ENCODE peak calls at places on chromosomes 3 and 15, in seven cellular contexts. S is Panc1, I is bronchial epithelial cell, V is psoas muscle, U is brain microvascular endothelial cell, B is iPS DF 6.9, W is IMR-90. Q is an unnamed sample.
A peak's percentile ranks its signal among the peaks of the same experiment; 100 is the strongest.

GRCh38 chr3:52395503-52395865 is 49.4 kb downstream of the SEMA3G start:
- DNase-seq in S (no peak), I (no peak), V (peak; percentile 41), U (no peak), B (no peak), W (no peak), Q (no peak)

GRCh38 chr3:46856576-46857471 is 6.4 kb downstream of the MYL3 start:
- DNase-seq in S (no peak), I (no peak), V (peak; percentile 51), U (no peak), B (no peak), W (no peak), Q (no peak)

GRCh38 chr3:13292371-13292770 is 127.8 kb downstream of the NUP210 start:
- DNase-seq in S (no peak), I (no peak), V (no peak), U (no peak), B (no peak), W (no peak), Q (no peak)

GRCh38 chr15:74752486-74753395 is 4.1 kb downstream of the CYP1A2 start:
- DNase-seq in S (no peak), I (peak; percentile 63), V (peak; percentile 9), U (peak; percentile 18), B (no peak), W (peak; percentile 34), Q (no peak)

GRCh38 chr15:76310470-76311070 is 699 bp downstream of the ETFA start:
- DNase-seq in S (no peak), I (no peak), V (no peak), U (no peak), B (no peak), W (no peak), Q (no peak)

GRCh38 chr15:68384451-68385239 is 47.3 kb downstream of the ITGA11 start:
- DNase-seq in S (no peak), I (peak; percentile 40), V (no peak), U (peak; percentile 87), B (no peak), W (peak; percentile 92), Q (no peak)

GRCh38 chr15:98154863-98155262 is 194.4 kb downstream of the ARRDC4 start:
- DNase-seq in S (no peak), I (peak; percentile 97), V (no peak), U (peak; percentile 34), B (no peak), W (peak; percentile 0), Q (no peak)

GRCh38 chr3:150183619-150184425 is 213.1 kb upstream of the PFN2 start:
- DNase-seq in S (peak; percentile 68), I (peak; percentile 70), V (peak; percentile 82), U (peak; percentile 80), B (peak; percentile 64), W (peak; percentile 83), Q (peak; percentile 50)

GRCh38 chr3:51106242-51106876 is 278.7 kb upstream of the MANF start:
- DNase-seq in S (no peak), I (no peak), V (no peak), U (no peak), B (no peak), W (no peak), Q (no peak)

GRCh38 chr3:117997201-117998049 is 1037.2 kb downstream of the IGSF11 start:
- DNase-seq in S (peak; percentile 41), I (peak; percentile 62), V (peak; percentile 77), U (peak; percentile 59), B (peak; percentile 75), W (peak; percentile 86), Q (peak; percentile 71)

GRCh38 chr3:143168518-143169192 is 49.1 kb downstream of the CHST2 start:
- DNase-seq in S (no peak), I (peak; percentile 57), V (no peak), U (peak; percentile 68), B (no peak), W (peak; percentile 44), Q (no peak)

GRCh38 chr3:193870376-193871092 is 265.4 kb upstream of the HES1 start:
- DNase-seq in S (no peak), I (peak; percentile 72), V (no peak), U (no peak), B (no peak), W (peak; percentile 12), Q (no peak)

GRCh38 chr3:33737146-33737545 is 19.1 kb upstream of the CLASP2 start:
- DNase-seq in S (no peak), I (no peak), V (no peak), U (no peak), B (no peak), W (no peak), Q (no peak)

GRCh38 chr3:87615506-87615905 is 339.1 kb upstream of the POU1F1 start:
- DNase-seq in S (no peak), I (no peak), V (no peak), U (no peak), B (no peak), W (no peak), Q (no peak)

GRCh38 chr3:71447803-71448202 is 135.7 kb downstream of the FOXP1 start:
- DNase-seq in S (no peak), I (peak; percentile 96), V (no peak), U (no peak), B (no peak), W (peak; percentile 46), Q (no peak)

GRCh38 chr3:193029800-193030199 is 112.1 kb upstream of the MB21D2 start:
- DNase-seq in S (no peak), I (peak; percentile 38), V (no peak), U (no peak), B (no peak), W (no peak), Q (no peak)

GRCh38 chr15:83380682-83381081 is 66.5 kb upstream of the SH3GL3 start:
- DNase-seq in S (peak; percentile 8), I (peak; percentile 89), V (no peak), U (peak; percentile 6), B (no peak), W (peak; percentile 26), Q (no peak)

GRCh38 chr15:62933388-62933787 is 109.2 kb upstream of the TPM1 start:
- DNase-seq in S (no peak), I (peak; percentile 48), V (no peak), U (no peak), B (no peak), W (peak; percentile 22), Q (no peak)

GRCh38 chr15:40785158-40785557 is 15.4 kb downstream of the C15orf62 start:
- DNase-seq in S (no peak), I (no peak), V (no peak), U (no peak), B (no peak), W (no peak), Q (no peak)

GRCh38 chr3:191330309-191330712 is at the start of gene UTS2B:
- DNase-seq in S (peak; percentile 52), I (peak; percentile 73), V (no peak), U (peak; percentile 73), B (no peak), W (peak; percentile 93), Q (no peak)

GRCh38 chr3:6088433-6088832 is 772.5 kb upstream of the GRM7 start:
- DNase-seq in S (no peak), I (no peak), V (no peak), U (no peak), B (no peak), W (no peak), Q (no peak)

GRCh38 chr3:52403271-52403841 is 41.5 kb downstream of the SEMA3G start:
- DNase-seq in S (no peak), I (no peak), V (peak; percentile 39), U (no peak), B (no peak), W (no peak), Q (no peak)

DNA sequence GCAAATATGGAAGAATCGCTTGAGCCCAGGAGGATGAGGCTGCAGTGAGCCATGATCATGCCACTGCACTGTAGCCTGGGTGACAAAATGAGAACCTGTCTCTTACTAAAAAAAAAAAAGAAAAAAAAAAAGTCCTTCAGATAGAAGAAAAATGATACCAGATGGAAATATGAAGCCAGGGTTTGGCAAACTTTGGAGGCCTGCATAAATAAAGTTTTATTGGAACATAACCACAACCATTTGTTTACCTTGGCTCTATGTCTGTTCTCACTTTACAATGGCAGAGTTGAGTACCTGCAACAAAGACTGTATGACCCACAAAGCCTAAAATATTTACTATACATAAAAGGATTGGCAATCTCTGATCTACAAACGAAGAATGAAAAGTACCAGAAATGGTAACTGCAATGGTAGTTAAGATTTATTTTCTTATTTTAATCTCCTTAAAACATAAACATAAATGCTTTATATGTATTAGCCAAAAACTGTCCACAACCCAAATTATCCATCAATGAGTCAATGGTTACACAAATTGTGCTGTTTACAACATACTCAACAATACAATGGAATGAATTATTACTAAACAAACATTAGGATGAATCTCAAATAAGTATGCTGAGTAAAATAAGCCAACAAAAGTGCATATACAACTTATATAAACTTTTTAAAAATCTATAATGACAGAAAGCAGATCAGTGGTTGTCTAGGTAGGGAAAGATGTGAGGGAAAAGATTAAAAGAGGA is 41.8 kb downstream of the GOLGB1 start:
- DNase-seq in S (no peak), I (peak; percentile 39), V (no peak), U (no peak), B (no peak), W (peak; percentile 2), Q (no peak)
- H3K27me3 ChIP-seq in S (no peaks in the 10 kb centered on the region), I (no peaks in the 10 kb centered on the region), V (no peaks in the 10 kb centered on the region), U (no peaks in the 10 kb centered on the region), B (no peaks in the 10 kb centered on the region), W (no peaks in the 10 kb centered on the region), Q (no peaks in the 10 kb centered on the region)

DNA sequence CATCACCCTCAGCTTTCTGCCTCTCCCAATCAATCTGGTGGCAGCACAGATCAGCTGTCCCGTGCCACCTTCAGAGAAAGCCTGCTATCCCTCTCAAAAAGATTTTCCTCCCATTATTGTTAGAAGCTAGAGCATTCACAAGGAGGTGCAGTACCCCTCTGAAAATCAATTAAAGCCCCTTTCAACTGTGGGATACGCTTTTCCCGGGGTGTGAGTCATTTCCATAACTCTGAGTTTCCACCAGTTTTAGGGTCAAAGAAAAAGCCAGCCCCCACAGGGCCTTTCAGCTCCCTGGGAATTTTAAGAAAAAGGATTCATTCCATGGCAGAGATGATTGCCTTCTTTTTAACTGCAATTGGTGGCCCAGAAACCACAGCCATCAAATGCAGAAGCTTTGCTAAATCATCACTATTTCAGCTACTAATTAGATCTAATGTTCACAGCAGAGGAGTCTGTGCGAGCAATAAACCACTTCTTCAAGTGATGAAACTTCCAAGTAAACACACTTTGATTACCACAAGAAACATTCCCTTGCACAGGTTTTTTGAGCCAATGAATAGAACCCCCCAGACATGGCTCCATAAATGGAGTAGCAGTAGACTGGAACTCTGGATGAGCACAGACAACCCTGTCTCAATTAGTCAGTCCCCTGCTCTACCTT is 270.0 kb upstream of the TPRG1 start:
- DNase-seq in S (no peak), I (no peak), V (no peak), U (no peak), B (no peak), W (peak; percentile 29), Q (no peak)
- H3K4me3 ChIP-seq in S (no peak overlapping the region), I (no peak overlapping the region), V (no peak overlapping the region), U (no peak overlapping the region), B (no peak overlapping the region), W (no peak overlapping the region), Q (no peak overlapping the region)

DNA sequence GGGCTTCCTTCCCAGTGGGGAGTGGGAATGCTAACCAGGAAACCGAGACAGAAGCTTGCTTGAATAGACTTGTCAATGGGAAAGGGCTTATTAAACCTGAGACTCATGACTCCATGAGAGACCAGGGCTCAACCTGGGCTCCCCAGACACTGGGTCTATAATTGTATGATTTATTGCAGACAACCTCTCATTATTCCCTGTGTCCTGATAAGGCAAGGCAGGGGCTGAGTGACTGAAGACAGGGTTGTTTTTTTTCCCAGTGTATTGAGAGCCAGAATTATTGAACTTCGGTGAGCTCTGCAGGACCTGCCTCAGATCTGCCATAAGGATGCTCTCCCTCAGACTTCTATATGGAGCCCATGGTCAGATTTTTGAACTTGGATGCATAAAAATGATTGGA is 79.5 kb upstream of the KLHL25 start:
- DNase-seq in S (no peak), I (no peak), V (no peak), U (no peak), B (no peak), W (no peak), Q (no peak)
- H3K27me3 ChIP-seq in S (peaks cover 29% of the 10 kb centered on the region), I (no peaks in the 10 kb centered on the region), V (peaks cover 7% of the 10 kb centered on the region), U (no peaks in the 10 kb centered on the region), B (no peaks in the 10 kb centered on the region), W (no peaks in the 10 kb centered on the region), Q (no peaks in the 10 kb centered on the region)

GRCh38 chr3:86147119-86147518 is 843.8 kb downstream of the VGLL3 start:
- DNase-seq in S (no peak), I (no peak), V (no peak), U (no peak), B (no peak), W (no peak), Q (no peak)
- H3K4me3 ChIP-seq in S (no peak overlapping the region), I (no peak overlapping the region), V (no peak overlapping the region), U (no peak overlapping the region), B (no peak overlapping the region), W (no peak overlapping the region), Q (no peak overlapping the region)